ENCODE peak calls at places on chromosomes 11 and 22, in four cellular contexts. K is HepG2, U is GM12878, T is A549. P is an unnamed sample. For H3K4me1, the result is how much of the 10 kb centered on the place peaks cover.

GRCh38 chr11:18321991-18322711 is at the start of the genes GTF2H1 and HPS5:
- DNase-seq in K (peak), U (peak), T (peak), P (peak)

GRCh38 chr11:118311518-118311917 is 7.0 kb downstream of the CD3E start:
- DNase-seq in U (no peak), K (no peak), T (no peak), P (no peak)

GRCh38 chr22:34055525-34056200 is 135.4 kb upstream of the LARGE1 start:
- DNase-seq in T (peak), U (no peak), K (peak), P (peak)

GRCh38 chr11:7686761-7687160 is 13.5 kb upstream of the CYB5R2 start:
- DNase-seq in U (no peak), K (no peak), T (no peak), P (no peak)

GRCh38 chr11:80606726-80607125 is 1165.9 kb upstream of the TENM4 start:
- DNase-seq in K (no peak), U (no peak), T (no peak), P (no peak)

GRCh38 chr11:103927535-103927934 is 108.9 kb upstream of the DDI1 start:
- DNase-seq in U (no peak), T (peak), K (no peak), P (no peak)

GRCh38 chr22:33401291-33401690 is 343.1 kb upstream of the SYN3 start:
- DNase-seq in T (peak), U (no peak), K (no peak), P (no peak)

GRCh38 chr11:77724639-77725038 is 87.0 kb upstream of the CLNS1A start:
- DNase-seq in K (no peak), U (no peak), T (no peak), P (no peak)

GRCh38 chr11:63917685-63918523 is 940 bp upstream of the RCOR2 start:
- DNase-seq in U (no peak), K (peak), T (peak), P (peak)

GRCh38 chr11:28559497-28559896 is 451.3 kb downstream of the METTL15 start:
- DNase-seq in K (no peak), T (no peak), U (no peak), P (no peak)

DNA sequence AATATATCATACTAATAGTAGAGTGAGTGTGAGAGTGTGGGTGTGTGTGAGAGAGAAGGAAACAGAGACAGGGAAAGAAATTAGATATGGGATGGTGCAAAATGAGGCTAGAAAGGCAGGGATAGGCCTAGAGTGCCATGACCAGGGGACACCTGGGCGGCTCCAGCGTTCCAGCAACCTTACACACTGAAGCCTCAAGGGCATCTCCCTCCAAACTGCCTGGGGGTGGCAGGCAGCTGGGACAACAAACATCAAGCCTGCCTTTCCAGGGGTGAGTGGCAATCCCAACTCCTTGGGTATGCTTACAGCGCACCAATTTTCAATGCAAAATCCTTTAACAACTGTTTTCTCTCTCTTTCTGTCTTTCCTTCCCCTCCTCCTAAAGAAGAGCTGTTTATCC is 90.0 kb downstream of the RPL27A start:
- DNase-seq in K (no peak), U (no peak), T (no peak), P (no peak)
- H3K4me1 ChIP-seq in K (under half), U (under half), T (under half), P (under half)

GRCh38 chr11:85970593-85970992 is 98.3 kb downstream of the PICALM start:
- DNase-seq in K (peak), T (no peak), U (no peak), P (no peak)

GRCh38 chr11:85977751-85978160 is 91.1 kb downstream of the PICALM start:
- DNase-seq in K (no peak), T (no peak), U (no peak), P (no peak)

GRCh38 chr11:85976525-85976924 is 92.4 kb downstream of the PICALM start:
- DNase-seq in U (no peak), T (no peak), K (no peak), P (no peak)

DNA sequence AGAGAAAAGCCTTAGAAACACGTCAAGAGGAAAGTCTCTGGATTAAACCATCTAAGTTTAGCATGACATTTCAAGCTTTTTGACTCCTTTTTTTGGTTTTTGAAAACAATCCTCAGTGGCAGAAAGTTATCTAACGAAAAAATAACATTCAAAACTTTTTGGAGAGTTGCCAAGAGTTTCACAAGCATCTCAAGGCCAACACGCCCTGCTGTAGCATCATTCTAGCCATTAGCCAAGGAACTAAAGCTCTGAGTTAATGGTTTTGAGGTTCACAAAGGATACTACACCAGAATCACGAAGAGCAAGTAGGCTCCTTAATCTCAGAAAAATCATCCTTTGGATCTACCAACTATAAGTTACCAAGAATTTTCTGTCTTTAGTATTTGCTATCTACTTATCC is 94.8 kb downstream of the PICALM start:
- DNase-seq in K (no peak), T (no peak), U (no peak), P (no peak)
- TF ChIP-seq MYC in K (no peak), T (no peak), U (no peak), P (no peak)

DNA sequence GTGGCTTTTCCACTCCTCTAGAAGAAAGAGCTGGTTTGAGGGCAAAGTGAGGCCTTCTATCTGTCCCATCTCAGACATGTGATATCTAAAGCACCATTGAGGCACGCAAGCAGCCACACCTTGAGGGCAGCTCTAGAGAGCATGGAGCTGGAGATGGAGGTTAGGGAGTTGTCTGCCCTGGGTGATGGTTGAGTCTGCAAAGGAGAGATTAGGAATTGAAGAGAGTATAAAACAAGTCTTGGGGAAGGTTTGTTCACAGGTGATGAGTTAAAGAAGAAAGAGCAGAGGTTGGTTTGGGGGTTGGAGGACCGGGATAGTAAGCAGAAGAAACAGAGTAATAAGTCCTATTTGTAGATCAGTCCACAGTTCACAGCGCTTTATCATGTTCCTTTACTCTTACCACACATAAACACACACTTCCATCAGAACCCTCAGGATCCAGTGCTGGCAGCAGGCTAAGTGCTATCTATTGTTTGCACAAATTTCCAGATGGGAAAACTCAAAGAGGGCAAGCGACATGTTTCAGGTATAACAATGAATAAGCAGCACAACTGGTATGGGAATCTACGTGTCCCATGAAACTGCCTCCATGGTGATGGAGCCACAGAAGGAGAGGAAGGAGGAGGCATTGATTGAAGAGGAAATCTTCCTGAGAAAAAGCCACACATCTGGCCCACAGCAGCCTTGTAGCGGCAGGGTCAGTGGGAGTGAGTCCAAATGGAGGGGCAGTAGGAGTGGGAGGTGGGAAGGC is 65.8 kb downstream of the RASSF10 start:
- DNase-seq in U (no peak), K (no peak), T (no peak), P (no peak)
- TF ChIP-seq RFX5 in U (no peak), K (no peak), T (no peak), P (no peak)

GRCh38 chr11:78941226-78941851 is 366.7 kb upstream of the NARS2 start:
- DNase-seq in K (no peak), T (no peak), U (no peak), P (no peak)
- H3K4me1 ChIP-seq in K (under half), T (under half), U (under half), P (under half)

DNA sequence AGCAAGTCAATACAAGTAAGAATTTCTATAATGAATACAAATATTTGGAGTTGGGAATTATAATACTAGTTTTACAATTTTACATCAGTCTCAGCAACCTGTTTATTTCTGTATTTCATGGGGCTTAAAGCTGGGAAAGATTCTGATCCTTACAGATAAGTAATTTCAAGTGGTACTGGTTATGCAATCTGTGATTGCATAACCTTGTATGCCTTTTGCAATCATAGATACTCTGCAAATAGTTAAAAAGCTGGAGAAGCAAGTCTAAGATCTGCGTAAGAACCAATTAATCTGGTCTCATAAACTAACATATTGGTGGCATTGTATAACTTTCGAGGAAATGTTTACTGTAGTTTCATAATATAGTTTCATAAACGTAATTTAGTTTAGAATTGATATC is 198.3 kb upstream of the PGR start:
- DNase-seq in U (no peak), K (no peak), T (no peak), P (no peak)
- TF ChIP-seq MYC in U (no peak), K (no peak), T (no peak), P (no peak)

GRCh38 chr11:85170184-85170583 is 457.0 kb downstream of the DLG2 start:
- DNase-seq in U (no peak), T (peak), K (no peak), P (no peak)
- TF ChIP-seq RFX5 in U (no peak), T (no peak), K (no peak), P (no peak)

GRCh38 chr11:94780432-94780831 is 12.3 kb downstream of the AMOTL1 start:
- DNase-seq in K (no peak), T (no peak), U (no peak), P (no peak)
- H3K4me1 ChIP-seq in K (under half), T (under half), U (under half), P (under half)

GRCh38 chr22:18954333-18954732 is 18.2 kb upstream of the PRODH start:
- DNase-seq in T (peak), K (peak), U (no peak), P (peak)
- TF ChIP-seq MYC in T (no peak), K (no peak), U (no peak), P (no peak)

DNA sequence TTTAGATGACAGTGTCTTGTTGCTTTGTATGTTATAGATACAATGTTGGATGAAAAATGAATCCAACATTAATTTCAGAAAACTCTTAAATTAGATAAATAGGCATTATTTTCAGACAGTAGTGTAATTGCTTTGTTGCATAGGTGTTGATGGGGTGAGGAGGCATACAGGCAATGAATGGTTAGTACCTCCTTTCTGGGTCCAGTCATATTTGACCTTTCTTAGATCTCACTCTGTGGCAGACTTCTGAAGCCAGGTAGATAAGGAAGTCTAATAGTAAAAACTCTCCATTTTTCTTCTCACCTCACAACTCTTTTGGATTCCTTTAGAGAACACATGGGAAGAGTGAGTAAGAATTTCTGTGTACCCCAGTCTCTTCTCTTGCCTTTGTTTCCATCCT is 31.8 kb downstream of the BIRC2 start:
- DNase-seq in K (no peak), T (no peak), U (no peak), P (no peak)
- TF ChIP-seq RFX5 in K (no peak), T (no peak), U (no peak), P (no peak)

GRCh38 chr22:30944986-30945385 is 23.6 kb downstream of the MORC2 start:
- DNase-seq in U (no peak), T (no peak), K (no peak), P (no peak)
- H3K4me1 ChIP-seq in U (under half), T (under half), K (under half), P (under half)

P was measured in K562.